ENCODE peak calls at places on chromosomes 11 and 22, in four cellular contexts. C is body of pancreas, A is substantia nigra, Q is T-cell. E is an unnamed sample.

GRCh38 chr11:15333407-15333806 is 218.7 kb downstream of the INSC start:
- DNase-seq in C (no peak), Q (no peak), A (no peak), E (no peak)

GRCh38 chr11:130448039-130448415 is 418 bp upstream of the ADAMTS15 start:
- DNase-seq in C (no peak), Q (no peak), A (no peak), E (no peak)

GRCh38 chr11:118996926-118997626 is 862 bp upstream of the CENATAC start:
- DNase-seq in Q (no peak), C (no peak), A (no peak), E (no peak)

GRCh38 chr11:1837171-1838076 is 1.4 kb upstream of the TNNI2 start:
- DNase-seq in C (peak; percentile 68), A (no peak), Q (peak; percentile 73), E (peak; percentile 35)

GRCh38 chr11:116929393-116930090 is 92.1 kb upstream of the APOA1 start:
- DNase-seq in A (no peak), Q (no peak), C (no peak), E (peak; percentile 17)

GRCh38 chr11:69650081-69650831 is 9.3 kb downstream of the CCND1 start:
- DNase-seq in Q (no peak), C (no peak), A (no peak), E (no peak)

GRCh38 chr22:50528682-50529415 is 963 bp downstream of the TYMP start:
- DNase-seq in A (no peak), C (no peak), Q (no peak), E (peak; percentile 21)

GRCh38 chr22:49929553-49929979 is 11.1 kb downstream of the CRELD2 start:
- DNase-seq in Q (peak; percentile 53), C (peak; percentile 76), A (no peak), E (no peak)

GRCh38 chr22:39614442-39614841 is 43.9 kb downstream of the CACNA1I start:
- DNase-seq in C (no peak), A (no peak), Q (no peak), E (no peak)